ENCODE peak calls at places on chromosomes 12 and 14, in four cellular contexts. One of them, this sample, is unnamed. For H4K20me1 and H3K79me2, the result is how much of the 10 kb centered on the place peaks cover.

GRCh38 chr14:75822522-75823288 is 159.1 kb downstream of the TGFB3 start:
- DNase-seq in HepG2: no peak
- DNase-seq in K562: no peak
- DNase-seq in GM12878: no peak
- DNase-seq in this sample: no peak

GRCh38 chr12:46590991-46591703 is 218.6 kb upstream of the SLC38A2 start:
- DNase-seq in HepG2: no peak
- DNase-seq in K562: no peak
- DNase-seq in GM12878: no peak
- DNase-seq in this sample: no peak

GRCh38 chr12:124188561-124189405 is 106.1 kb upstream of the RFLNA start:
- DNase-seq in HepG2: peak
- DNase-seq in K562: no peak
- DNase-seq in GM12878: no peak
- DNase-seq in this sample: no peak

GRCh38 chr12:47551426-47551851 is 154.4 kb downstream of the RPAP3 start:
- DNase-seq in HepG2: no peak
- DNase-seq in K562: no peak
- DNase-seq in GM12878: no peak
- DNase-seq in this sample: no peak

GRCh38 chr12:110555509-110556406 is 27.4 kb downstream of the PPTC7 start:
- DNase-seq in HepG2: no peak
- DNase-seq in K562: no peak
- DNase-seq in GM12878: no peak
- DNase-seq in this sample: no peak

GRCh38 chr14:86799244-86799647 is 1193.7 kb downstream of the GALC start:
- DNase-seq in HepG2: peak
- DNase-seq in K562: no peak
- DNase-seq in GM12878: no peak
- DNase-seq in this sample: no peak

GRCh38 chr14:52338282-52338681 is 24.2 kb downstream of the PTGER2 start:
- DNase-seq in HepG2: peak
- DNase-seq in K562: no peak
- DNase-seq in GM12878: no peak
- DNase-seq in this sample: no peak

GRCh38 chr12:93126069-93126474 is 197.0 kb upstream of the EEA1 start:
- DNase-seq in HepG2: no peak
- DNase-seq in K562: no peak
- DNase-seq in GM12878: no peak
- DNase-seq in this sample: no peak

GRCh38 chr14:92582706-92583452 is 69.3 kb downstream of the RIN3 start:
- DNase-seq in HepG2: no peak
- DNase-seq in K562: no peak
- DNase-seq in GM12878: peak
- DNase-seq in this sample: no peak

GRCh38 chr12:97748298-97748697 is 285.7 kb downstream of the RMST start:
- DNase-seq in HepG2: no peak
- DNase-seq in K562: no peak
- DNase-seq in GM12878: no peak
- DNase-seq in this sample: no peak

GRCh38 chr12:26871985-26872384 is 39.0 kb upstream of the ITPR2 start:
- DNase-seq in HepG2: no peak
- DNase-seq in K562: no peak
- DNase-seq in GM12878: no peak
- DNase-seq in this sample: no peak

GRCh38 chr14:99445916-99446315 is 34.7 kb downstream of the SETD3 start:
- DNase-seq in HepG2: no peak
- DNase-seq in K562: no peak
- DNase-seq in GM12878: no peak
- DNase-seq in this sample: no peak

GRCh38 chr12:6230321-6231110 is 30.3 kb downstream of the CD9 start:
- DNase-seq in HepG2: peak
- DNase-seq in K562: no peak
- DNase-seq in GM12878: peak
- DNase-seq in this sample: no peak

GRCh38 chr12:12622418-12622817 is 10.7 kb downstream of the CREBL2 start:
- DNase-seq in HepG2: no peak
- DNase-seq in K562: no peak
- DNase-seq in GM12878: no peak
- DNase-seq in this sample: no peak

GRCh38 chr12:62724285-62724684 is 210.7 kb downstream of the PPM1H start:
- DNase-seq in HepG2: no peak
- DNase-seq in K562: no peak
- DNase-seq in GM12878: no peak
- DNase-seq in this sample: no peak

GRCh38 chr12:62726471-62726980 is 208.4 kb downstream of the PPM1H start:
- DNase-seq in HepG2: no peak
- DNase-seq in K562: no peak
- DNase-seq in GM12878: no peak
- DNase-seq in this sample: no peak

GRCh38 chr12:62725781-62726180 is 209.2 kb downstream of the PPM1H start:
- DNase-seq in HepG2: no peak
- DNase-seq in K562: no peak
- DNase-seq in GM12878: no peak
- DNase-seq in this sample: no peak

GRCh38 chr12:62722971-62723680 is 211.8 kb downstream of the PPM1H start:
- DNase-seq in HepG2: no peak
- DNase-seq in K562: no peak
- DNase-seq in GM12878: no peak
- DNase-seq in this sample: no peak

DNA sequence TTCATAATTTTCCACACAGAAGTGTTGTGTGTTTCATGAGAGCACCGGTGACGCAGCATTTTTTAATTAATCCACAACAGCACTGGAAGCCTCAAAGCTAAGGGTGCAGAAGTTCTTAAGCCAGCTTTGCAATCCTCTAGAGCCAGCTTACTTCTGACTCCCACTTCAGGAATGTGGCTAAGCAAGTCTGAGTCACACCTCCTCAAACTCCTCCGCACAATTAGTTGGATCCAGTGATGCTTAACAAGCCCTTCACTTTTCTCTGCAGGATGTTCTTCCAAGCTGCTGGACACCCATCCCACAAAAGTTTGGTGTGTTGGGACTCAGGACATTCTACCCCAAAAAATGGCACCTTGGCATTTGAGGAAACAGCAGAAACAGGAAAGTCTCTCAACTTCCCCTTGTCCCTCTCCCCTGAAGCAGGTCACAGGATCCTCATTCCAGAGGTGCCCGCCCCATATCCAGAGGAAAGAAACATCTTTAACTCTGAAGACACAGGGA is 210.0 kb downstream of the PPM1H start:
- DNase-seq in HepG2: peak
- DNase-seq in K562: peak
- DNase-seq in GM12878: no peak
- DNase-seq in this sample: peak
- TF ChIP-seq CBX5 in HepG2: no peak
- TF ChIP-seq CBX5 in K562: no peak
- TF ChIP-seq CBX5 in GM12878: no peak
- TF ChIP-seq CBX5 in this sample: no peak

GRCh38 chr12:104649913-104650312 is 193.2 kb downstream of the CHST11 start:
- DNase-seq in HepG2: no peak
- DNase-seq in K562: no peak
- DNase-seq in GM12878: no peak
- DNase-seq in this sample: no peak

GRCh38 chr12:104649217-104649834 is 192.6 kb downstream of the CHST11 start:
- DNase-seq in HepG2: no peak
- DNase-seq in K562: no peak
- DNase-seq in GM12878: no peak
- DNase-seq in this sample: no peak

GRCh38 chr12:104650541-104650940 is 193.8 kb downstream of the CHST11 start:
- DNase-seq in HepG2: no peak
- DNase-seq in K562: no peak
- DNase-seq in GM12878: no peak
- DNase-seq in this sample: no peak

GRCh38 chr12:104651812-104652211 is 195.1 kb downstream of the CHST11 start:
- DNase-seq in HepG2: no peak
- DNase-seq in K562: no peak
- DNase-seq in GM12878: no peak
- DNase-seq in this sample: no peak

GRCh38 chr12:104648746-104649145 is 192.0 kb downstream of the CHST11 start:
- DNase-seq in HepG2: no peak
- DNase-seq in K562: no peak
- DNase-seq in GM12878: no peak
- DNase-seq in this sample: no peak
- H4K20me1 ChIP-seq in HepG2: under half
- H4K20me1 ChIP-seq in K562: under half
- H4K20me1 ChIP-seq in GM12878: under half
- H4K20me1 ChIP-seq in this sample: under half

DNA sequence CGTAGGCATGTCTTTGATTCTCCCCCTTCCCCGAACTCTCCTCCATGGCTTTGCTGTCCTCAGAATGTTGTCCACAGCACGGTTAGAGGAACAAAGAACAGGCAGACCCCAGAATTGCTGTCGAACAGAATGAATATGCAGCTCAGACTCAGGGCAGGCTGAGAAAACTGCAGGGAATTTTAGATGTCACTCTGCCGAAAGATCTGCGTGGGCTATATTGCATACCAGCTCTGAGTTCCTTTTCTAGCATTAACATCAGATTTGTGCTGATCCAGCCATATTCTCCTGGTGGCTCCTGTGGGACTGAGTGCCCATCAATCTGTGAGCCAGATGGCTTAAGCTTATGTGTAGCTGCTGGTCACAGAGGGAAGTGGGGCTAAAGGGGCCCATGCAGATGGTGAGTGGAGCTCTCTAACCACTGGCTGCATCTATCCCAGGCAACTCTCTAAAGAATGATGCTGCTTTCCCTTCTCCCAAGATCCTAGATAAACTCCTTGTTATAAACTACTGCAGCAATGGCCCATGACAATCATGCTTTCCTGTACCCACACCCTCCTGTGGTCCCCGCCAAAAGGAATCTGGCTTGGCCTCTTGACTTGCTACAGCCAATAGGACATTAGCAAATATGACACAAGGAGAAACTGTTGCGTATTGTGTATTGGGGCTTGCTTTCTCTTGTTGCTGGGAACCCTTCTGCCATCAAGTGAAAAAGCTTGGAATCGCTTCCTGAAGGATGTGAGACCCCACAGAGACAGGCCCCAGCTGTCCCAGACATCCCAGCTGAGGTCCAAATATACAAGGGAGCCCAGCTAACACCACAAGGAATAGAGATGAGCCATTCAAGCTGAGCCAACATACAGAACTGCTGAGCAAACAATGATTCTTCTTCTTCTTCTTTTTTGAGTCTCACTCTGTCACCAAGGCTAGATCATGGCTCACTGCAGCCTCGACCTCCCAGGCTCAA is 101.3 kb downstream of the FOXN3 start:
- DNase-seq in HepG2: no peak
- DNase-seq in K562: no peak
- DNase-seq in GM12878: no peak
- DNase-seq in this sample: no peak
- H3K79me2 ChIP-seq in HepG2: half or more
- H3K79me2 ChIP-seq in K562: under half
- H3K79me2 ChIP-seq in GM12878: under half
- H3K79me2 ChIP-seq in this sample: under half

GRCh38 chr12:69052613-69053408 is 119.8 kb upstream of the CPM start:
- DNase-seq in HepG2: peak
- DNase-seq in K562: no peak
- DNase-seq in GM12878: peak
- DNase-seq in this sample: no peak
- TF ChIP-seq CBX5 in HepG2: no peak
- TF ChIP-seq CBX5 in K562: no peak
- TF ChIP-seq CBX5 in GM12878: no peak
- TF ChIP-seq CBX5 in this sample: no peak

GRCh38 chr14:95065411-95065810 is 91.9 kb downstream of the DICER1 start:
- DNase-seq in HepG2: no peak
- DNase-seq in K562: no peak
- DNase-seq in GM12878: no peak
- DNase-seq in this sample: no peak

GRCh38 chr14:95064734-95065133 is 92.6 kb downstream of the DICER1 start:
- DNase-seq in HepG2: no peak
- DNase-seq in K562: no peak
- DNase-seq in GM12878: no peak
- DNase-seq in this sample: no peak

GRCh38 chr14:95068091-95068490 is 89.2 kb downstream of the DICER1 start:
- DNase-seq in HepG2: no peak
- DNase-seq in K562: no peak
- DNase-seq in GM12878: no peak
- DNase-seq in this sample: no peak

GRCh38 chr14:95067526-95067925 is 89.8 kb downstream of the DICER1 start:
- DNase-seq in HepG2: no peak
- DNase-seq in K562: no peak
- DNase-seq in GM12878: no peak
- DNase-seq in this sample: no peak

GRCh38 chr14:95066427-95066986 is 90.8 kb downstream of the DICER1 start:
- DNase-seq in HepG2: no peak
- DNase-seq in K562: no peak
- DNase-seq in GM12878: no peak
- DNase-seq in this sample: no peak
- H4K20me1 ChIP-seq in HepG2: under half
- H4K20me1 ChIP-seq in K562: under half
- H4K20me1 ChIP-seq in GM12878: under half
- H4K20me1 ChIP-seq in this sample: under half